ENCODE peak calls at places on chromosomes 1 and 21, in five cellular contexts. M is adrenal gland; O is CD4-positive, alpha-beta T cell; D is GM23248; Q is OCI-LY7. K is an unnamed sample.

GRCh38 chr1:117754061-117754969 is 148.5 kb downstream of the TENT5C start:
- DNase-seq in M (peak; percentile 65), O (peak; percentile 33), D (peak; percentile 73), Q (peak; percentile 74), K (peak; percentile 6)

GRCh38 chr1:118960567-118961136 is 27.5 kb downstream of the TBX15 start:
- DNase-seq in M (no peak), O (no peak), D (peak; percentile 96), Q (peak; percentile 4), K (no peak)

GRCh38 chr1:236024655-236025054 is 40.2 kb downstream of the NID1 start:
- DNase-seq in M (no peak), O (no peak), D (no peak), Q (no peak), K (no peak)

GRCh38 chr1:178495741-178496409 is 889 bp downstream of the CLEC20A start:
- DNase-seq in M (no peak), O (no peak), D (no peak), Q (no peak), K (no peak)

GRCh38 chr1:160827418-160827817 is 31.4 kb downstream of the LY9 start:
- DNase-seq in M (no peak), O (no peak), D (peak; percentile 64), Q (no peak), K (no peak)

GRCh38 chr1:236394905-236395779 is 1.1 kb downstream of the EDARADD start:
- DNase-seq in M (no peak), O (no peak), D (peak; percentile 45), Q (no peak), K (no peak)

GRCh38 chr1:55970711-55971110 is 608.7 kb downstream of the PLPP3 start:
- DNase-seq in M (no peak), O (no peak), D (peak; percentile 40), Q (no peak), K (no peak)

GRCh38 chr1:65804584-65804983 is 11.9 kb downstream of the PDE4B start:
- DNase-seq in M (no peak), O (no peak), D (no peak), Q (no peak), K (no peak)

GRCh38 chr21:17461582-17461981 is 51.3 kb upstream of the CXADR start:
- DNase-seq in M (no peak), O (no peak), D (peak; percentile 62), Q (no peak), K (no peak)

GRCh38 chr1:37448691-37449417 is 25.5 kb upstream of the ZC3H12A start:
- DNase-seq in M (no peak), O (no peak), D (peak; percentile 60), Q (no peak), K (no peak)

GRCh38 chr1:179369751-179370341 is 4.1 kb downstream of the AXDND1 start:
- DNase-seq in M (peak; percentile 32), O (no peak), D (peak; percentile 79), Q (peak; percentile 84), K (no peak)

GRCh38 chr1:153357076-153357852 is 390 bp upstream of the S100A9 start:
- DNase-seq in M (peak; percentile 7), O (no peak), D (no peak), Q (no peak), K (no peak)

GRCh38 chr1:7646981-7647901 is 123.9 kb upstream of the VAMP3 start:
- DNase-seq in M (peak; percentile 76), O (peak; percentile 65), D (peak; percentile 70), Q (peak; percentile 50), K (peak; percentile 66)

GRCh38 chr1:13825033-13825432 is 125.0 kb downstream of the PRDM2 start:
- DNase-seq in M (no peak), O (no peak), D (peak; percentile 12), Q (peak; percentile 22), K (no peak)

GRCh38 chr1:167819849-167820683 is 93.9 kb downstream of the ADCY10 start:
- DNase-seq in M (peak; percentile 78), O (no peak), D (peak; percentile 94), Q (no peak), K (no peak)

GRCh38 chr1:1196431-1197187 is 9.8 kb downstream of the TNFRSF18 start:
- DNase-seq in M (no peak), O (peak; percentile 1), D (no peak), Q (no peak), K (no peak)

GRCh38 chr21:44579833-44580144 is 615 bp downstream of the KRTAP10-5 start:
- DNase-seq in M (no peak), O (no peak), D (no peak), Q (no peak), K (no peak)

GRCh38 chr21:33063907-33064622 is 5.9 kb upstream of the OLIG1 start:
- DNase-seq in M (no peak), O (no peak), D (no peak), Q (no peak), K (peak; percentile 53)

GRCh38 chr1:209546390-209547080 is 37.0 kb upstream of the CAMK1G start:
- DNase-seq in M (no peak), O (no peak), D (no peak), Q (no peak), K (no peak)

GRCh38 chr1:41241748-41242644 is at the start of gene SCMH1:
- DNase-seq in M (peak; percentile 51), O (peak; percentile 42), D (peak; percentile 75), Q (peak; percentile 79), K (no peak)

GRCh38 chr1:41800237-41800902 is 118.4 kb downstream of the HIVEP3 start:
- DNase-seq in M (no peak), O (no peak), D (no peak), Q (peak; percentile 41), K (no peak)

GRCh38 chr1:229410370-229410691 is 23.6 kb downstream of the ACTA1 start:
- DNase-seq in M (no peak), O (no peak), D (no peak), Q (no peak), K (no peak)

GRCh38 chr1:172460901-172461315 is 17.0 kb upstream of the PIGC start:
- DNase-seq in M (no peak), O (no peak), D (no peak), Q (no peak), K (no peak)

GRCh38 chr1:16015491-16015890 is 2.4 kb downstream of the HSPB7 start:
- DNase-seq in M (no peak), O (no peak), D (no peak), Q (no peak), K (no peak)

DNA sequence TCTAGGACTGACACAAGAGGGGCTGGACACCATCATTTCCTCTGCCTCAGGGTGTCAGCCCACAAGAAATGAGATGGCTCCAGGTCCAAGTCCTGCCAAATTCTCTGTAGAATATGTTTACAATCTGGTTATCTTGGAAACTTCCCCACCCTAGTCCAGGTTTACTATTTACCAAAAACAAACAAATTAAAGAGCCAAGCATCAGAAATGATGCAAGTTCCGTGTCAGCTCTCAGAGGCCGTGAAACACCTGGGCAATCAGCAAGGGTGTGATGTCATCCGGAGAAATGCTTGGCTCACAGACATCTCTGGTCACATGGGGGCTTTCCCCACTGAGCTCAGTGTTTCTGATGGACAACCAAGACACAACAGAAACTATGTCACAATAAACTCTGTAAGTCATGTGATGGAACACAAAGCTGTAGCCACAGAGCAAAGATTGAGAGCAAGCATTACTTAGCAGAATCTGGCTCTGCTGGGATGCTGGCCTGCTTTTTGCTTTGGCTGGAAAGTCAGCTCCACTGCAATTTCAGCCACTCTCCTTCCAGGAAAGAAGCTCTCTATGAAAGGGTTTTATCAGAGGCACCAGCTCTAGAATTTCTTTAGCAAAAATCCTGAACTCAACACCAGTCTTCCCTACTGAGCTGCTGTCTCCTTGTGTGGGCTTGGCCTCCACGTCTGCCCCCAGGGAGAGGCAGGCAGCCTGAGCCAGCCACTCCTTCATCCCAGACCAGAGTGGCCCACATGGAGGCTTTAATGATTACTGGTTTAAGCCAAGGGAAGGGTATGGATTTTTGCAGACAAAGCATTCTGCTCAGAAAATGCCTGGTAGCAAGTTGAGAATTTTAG is 55.9 kb downstream of the NENF start:
- DNase-seq in M (no peak), O (no peak), D (peak; percentile 76), Q (peak; percentile 12), K (peak; percentile 39)
- H3K27ac ChIP-seq in M (peak overlapping the region; percentile 28), O (no peak overlapping the region), D (peak overlapping the region; percentile 21), Q (no peak overlapping the region), K (peak overlapping the region; percentile 76)

GRCh38 chr1:80909175-80909784 is 891.5 kb upstream of the ADGRL2 start:
- DNase-seq in M (no peak), O (no peak), D (no peak), Q (no peak), K (no peak)
- H3K27ac ChIP-seq in M (no peak overlapping the region), O (no peak overlapping the region), D (no peak overlapping the region), Q (no peak overlapping the region), K (no peak overlapping the region)

GRCh38 chr1:169484107-169484506 is 1.6 kb downstream of the SLC19A2 start:
- DNase-seq in M (no peak), O (no peak), D (peak; percentile 42), Q (no peak), K (no peak)
- H3K27ac ChIP-seq in M (peak overlapping the region; percentile 99), O (no peak overlapping the region), D (no peak overlapping the region), Q (no peak overlapping the region), K (no peak overlapping the region)

GRCh38 chr21:36987845-36988244 is 18.7 kb upstream of the RIPPLY3 start:
- DNase-seq in M (no peak), O (no peak), D (no peak), Q (no peak), K (no peak)

GRCh38 chr21:36992671-36993070 is 13.8 kb upstream of the RIPPLY3 start:
- DNase-seq in M (no peak), O (no peak), D (no peak), Q (no peak), K (no peak)

GRCh38 chr21:36988536-36988935 is 18.0 kb upstream of the RIPPLY3 start:
- DNase-seq in M (no peak), O (no peak), D (no peak), Q (no peak), K (no peak)

GRCh38 chr21:36989699-36990507 is 16.6 kb upstream of the RIPPLY3 start:
- DNase-seq in M (peak; percentile 93), O (peak; percentile 64), D (peak; percentile 95), Q (peak; percentile 84), K (peak; percentile 96)

GRCh38 chr21:36990508-36991205 is 15.8 kb upstream of the RIPPLY3 start:
- DNase-seq in M (no peak), O (peak; percentile 15), D (no peak), Q (peak; percentile 14), K (no peak)
- H3K27ac ChIP-seq in M (peak overlapping the region; percentile 96), O (no peak overlapping the region), D (no peak overlapping the region), Q (no peak overlapping the region), K (peak overlapping the region; percentile 72)

GRCh38 chr1:4178501-4178900 is 278.4 kb upstream of the C1orf174 start:
- DNase-seq in M (no peak), O (no peak), D (no peak), Q (peak; percentile 31), K (no peak)

GRCh38 chr1:4174291-4175200 is 274.5 kb upstream of the C1orf174 start:
- DNase-seq in M (no peak), O (no peak), D (no peak), Q (no peak), K (no peak)

GRCh38 chr1:4175566-4176405 is 275.7 kb upstream of the C1orf174 start:
- DNase-seq in M (no peak), O (no peak), D (no peak), Q (no peak), K (no peak)

GRCh38 chr1:4177425-4178150 is 277.5 kb upstream of the C1orf174 start:
- DNase-seq in M (no peak), O (no peak), D (no peak), Q (peak; percentile 53), K (no peak)

DNA sequence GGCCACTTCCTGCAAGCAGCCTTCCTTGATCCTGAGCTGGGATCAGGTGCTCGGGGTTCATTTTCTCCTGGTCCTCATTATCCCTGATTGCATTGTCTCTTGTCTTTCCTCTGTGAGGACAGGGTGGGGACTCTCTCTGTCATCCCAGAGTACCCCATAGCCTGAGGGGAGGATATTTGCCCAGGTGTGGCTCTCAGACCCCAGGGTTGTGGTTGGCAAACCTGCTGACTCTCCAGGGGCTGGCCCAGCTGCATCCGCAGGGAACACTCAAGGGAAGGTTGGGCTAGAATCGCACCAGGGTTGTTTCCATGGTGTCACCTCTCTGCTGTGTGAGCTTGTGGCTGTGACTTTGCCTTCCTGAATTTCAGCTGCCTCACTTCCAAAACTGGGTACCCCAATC is 276.8 kb upstream of the C1orf174 start:
- DNase-seq in M (no peak), O (no peak), D (no peak), Q (peak; percentile 39), K (no peak)
- H3K27ac ChIP-seq in M (no peak overlapping the region), O (no peak overlapping the region), D (no peak overlapping the region), Q (no peak overlapping the region), K (no peak overlapping the region)